ENCODE peak calls at places on chromosomes 13 and 19, in six cellular contexts. A, U, Z, D, Q and S are unnamed samples.

GRCh38 chr13:66657165-66657895 is 572.8 kb downstream of the PCDH9 start:
- DNase-seq in A (peak), Q (peak), Z (no peak), U (peak), D (no peak), S (peak)

GRCh38 chr13:73702419-73703071 is 431.7 kb downstream of the KLF12 start:
- DNase-seq in D (no peak), U (no peak), Q (no peak), A (no peak), Z (no peak), S (no peak)

GRCh38 chr19:6402834-6403608 is 10.1 kb upstream of the GTF2F1 start:
- DNase-seq in U (no peak), Q (no peak), Z (no peak), A (no peak), D (no peak), S (no peak)

GRCh38 chr19:3224346-3225325 is at the start of gene CELF5:
- DNase-seq in A (peak), D (no peak), U (peak), Q (no peak), Z (peak), S (no peak)

GRCh38 chr19:56637976-56638555 is 4.9 kb upstream of the SMIM17 start:
- DNase-seq in U (no peak), A (peak), Q (peak), Z (peak), D (peak), S (no peak)

GRCh38 chr13:19794552-19795143 is 11.9 kb upstream of the PSPC1 start:
- DNase-seq in Z (no peak), U (no peak), A (no peak), D (peak), Q (no peak), S (no peak)

GRCh38 chr19:20247016-20247683 is 80.1 kb downstream of the ZNF486 start:
- DNase-seq in D (no peak), U (peak), Z (peak), Q (no peak), A (peak), S (no peak)

GRCh38 chr19:15210323-15210774 is 9.6 kb upstream of the NOTCH3 start:
- DNase-seq in Q (peak), U (no peak), A (no peak), D (no peak), Z (no peak), S (no peak)

GRCh38 chr19:44003461-44004134 is 841 bp downstream of the ZNF230 start:
- DNase-seq in Z (no peak), U (no peak), Q (no peak), A (no peak), D (no peak), S (no peak)

GRCh38 chr19:5048727-5049553 is 80.0 kb downstream of the KDM4B start:
- DNase-seq in U (peak), Z (peak), D (no peak), A (no peak), Q (no peak), S (no peak)

GRCh38 chr19:11505504-11506100 is at the start of gene ZNF653:
- DNase-seq in Q (peak), A (peak), Z (peak), D (peak), U (peak), S (peak)

GRCh38 chr13:107864543-107865460 is 350.5 kb downstream of the LIG4 start:
- DNase-seq in Z (no peak), D (no peak), U (peak), A (no peak), Q (peak), S (no peak)

GRCh38 chr13:34507630-34508029 is 434.4 kb upstream of the NBEA start:
- DNase-seq in Q (no peak), D (no peak), U (no peak), Z (no peak), A (no peak), S (no peak)

GRCh38 chr13:91531646-91532045 is 133.2 kb downstream of the GPC5 start:
- DNase-seq in U (no peak), Q (no peak), Z (no peak), A (no peak), D (no peak), S (no peak)

GRCh38 chr13:92808007-92808406 is 418.6 kb upstream of the GPC6 start:
- DNase-seq in A (no peak), D (no peak), Q (no peak), U (no peak), Z (no peak), S (no peak)

GRCh38 chr19:8324186-8325050 is 3.1 kb downstream of the RPS28 start:
- DNase-seq in Z (no peak), Q (no peak), U (no peak), D (no peak), A (no peak), S (no peak)

GRCh38 chr13:32663660-32664059 is 77.4 kb downstream of the PDS5B start:
- DNase-seq in D (no peak), Z (no peak), U (no peak), Q (no peak), A (no peak), S (no peak)

GRCh38 chr13:93534181-93534700 is 307.6 kb downstream of the GPC6 start:
- DNase-seq in U (no peak), A (no peak), D (no peak), Q (no peak), Z (peak), S (no peak)

GRCh38 chr19:40398417-40399056 is 8.6 kb upstream of the HIPK4 start:
- DNase-seq in Z (peak), U (peak), D (no peak), Q (no peak), A (peak), S (no peak)

GRCh38 chr19:3006075-3006767 is 22.9 kb downstream of the TLE2 start:
- DNase-seq in U (no peak), Z (no peak), Q (no peak), A (no peak), D (peak), S (no peak)

GRCh38 chr19:27775395-27775794 is 1437.6 kb downstream of the UQCRFS1 start:
- DNase-seq in A (no peak), U (no peak), Q (no peak), D (no peak), Z (no peak), S (no peak)

GRCh38 chr13:36764957-36765356 is 54.1 kb upstream of the RFXAP start:
- DNase-seq in Z (no peak), D (no peak), A (no peak), U (no peak), Q (no peak), S (no peak)

GRCh38 chr13:100210966-100211710 is 122.2 kb downstream of the PCCA start:
- DNase-seq in Z (no peak), D (no peak), A (no peak), U (no peak), Q (no peak), S (no peak)

GRCh38 chr13:98252931-98253470 is 75.9 kb upstream of the RNF113B start:
- DNase-seq in D (no peak), A (no peak), Z (no peak), Q (peak), U (no peak), S (no peak)

GRCh38 chr13:20772401-20773131 is 1.2 kb downstream of the EEF1AKMT1 start:
- DNase-seq in Q (no peak), Z (no peak), D (no peak), U (no peak), A (no peak), S (no peak)

GRCh38 chr19:7734220-7735203 is 2.6 kb upstream of the CLEC4G start:
- DNase-seq in Q (peak), Z (no peak), A (no peak), U (no peak), D (no peak), S (no peak)

GRCh38 chr13:74040200-74040599 is 94.0 kb downstream of the KLF12 start:
- DNase-seq in Q (no peak), D (peak), A (peak), Z (no peak), U (peak), S (no peak)

GRCh38 chr13:33577037-33577436 is 240.9 kb upstream of the RFC3 start:
- DNase-seq in U (no peak), A (no peak), D (no peak), Q (no peak), Z (no peak), S (no peak)

GRCh38 chr13:112181336-112182051 is 114.5 kb downstream of the SOX1 start:
- DNase-seq in Z (no peak), U (no peak), Q (no peak), D (no peak), A (no peak), S (peak)

GRCh38 chr19:41449079-41449864 is 6.3 kb downstream of the ERICH4 start:
- DNase-seq in Q (peak), Z (peak), D (peak), U (peak), A (peak), S (peak)

GRCh38 chr13:80224468-80224867 is 116.5 kb downstream of the SPRY2 start:
- DNase-seq in U (no peak), D (no peak), A (no peak), Z (no peak), Q (no peak), S (no peak)

DNA sequence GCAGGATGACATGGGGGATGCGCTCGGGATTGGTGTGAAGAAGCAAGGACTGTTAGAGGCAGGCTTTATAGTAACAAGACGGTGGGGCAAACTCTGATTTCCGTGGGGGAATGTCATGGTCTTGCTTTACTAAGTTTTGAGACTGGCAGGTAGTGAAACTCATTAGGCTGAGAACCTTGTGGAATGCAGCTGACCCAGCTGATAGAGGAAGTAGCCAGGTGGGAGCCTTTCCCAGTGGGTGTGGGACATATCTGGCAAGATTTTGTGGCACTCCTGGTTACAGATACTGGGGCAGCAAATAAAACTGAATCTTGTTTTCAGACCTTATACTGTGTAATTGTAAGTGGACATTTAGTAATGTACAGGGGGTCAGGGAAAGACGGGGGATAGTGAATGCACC is 7.0 kb downstream of the KLK2 start:
- DNase-seq in U (no peak), Z (no peak), Q (no peak), D (no peak), A (no peak), S (no peak)
- H3K27ac ChIP-seq in U (no peak), Z (no peak), Q (no peak), D (no peak), A (no peak), S (no peak)

GRCh38 chr19:35661995-35662340 is 4.3 kb upstream of the UPK1A start:
- DNase-seq in A (no peak), U (no peak), D (no peak), Q (no peak), Z (no peak), S (no peak)

GRCh38 chr19:35663981-35664380 is 2.3 kb upstream of the UPK1A start:
- DNase-seq in Z (no peak), D (no peak), U (no peak), Q (no peak), A (no peak), S (no peak)

GRCh38 chr19:35665604-35666003 is 713 bp upstream of the UPK1A start:
- DNase-seq in U (no peak), Z (no peak), D (no peak), Q (no peak), A (no peak), S (no peak)

GRCh38 chr19:35666251-35666913 is at the start of gene UPK1A:
- DNase-seq in D (no peak), Q (no peak), U (no peak), Z (no peak), A (no peak), S (no peak)

GRCh38 chr19:35665157-35665556 is 1.2 kb upstream of the UPK1A start:
- DNase-seq in Q (no peak), D (no peak), Z (no peak), U (no peak), A (no peak), S (no peak)
- TF ChIP-seq EP300 in Q (no peak), D (no peak), Z (no peak), U (no peak), A (no peak), S (no peak)

DNA sequence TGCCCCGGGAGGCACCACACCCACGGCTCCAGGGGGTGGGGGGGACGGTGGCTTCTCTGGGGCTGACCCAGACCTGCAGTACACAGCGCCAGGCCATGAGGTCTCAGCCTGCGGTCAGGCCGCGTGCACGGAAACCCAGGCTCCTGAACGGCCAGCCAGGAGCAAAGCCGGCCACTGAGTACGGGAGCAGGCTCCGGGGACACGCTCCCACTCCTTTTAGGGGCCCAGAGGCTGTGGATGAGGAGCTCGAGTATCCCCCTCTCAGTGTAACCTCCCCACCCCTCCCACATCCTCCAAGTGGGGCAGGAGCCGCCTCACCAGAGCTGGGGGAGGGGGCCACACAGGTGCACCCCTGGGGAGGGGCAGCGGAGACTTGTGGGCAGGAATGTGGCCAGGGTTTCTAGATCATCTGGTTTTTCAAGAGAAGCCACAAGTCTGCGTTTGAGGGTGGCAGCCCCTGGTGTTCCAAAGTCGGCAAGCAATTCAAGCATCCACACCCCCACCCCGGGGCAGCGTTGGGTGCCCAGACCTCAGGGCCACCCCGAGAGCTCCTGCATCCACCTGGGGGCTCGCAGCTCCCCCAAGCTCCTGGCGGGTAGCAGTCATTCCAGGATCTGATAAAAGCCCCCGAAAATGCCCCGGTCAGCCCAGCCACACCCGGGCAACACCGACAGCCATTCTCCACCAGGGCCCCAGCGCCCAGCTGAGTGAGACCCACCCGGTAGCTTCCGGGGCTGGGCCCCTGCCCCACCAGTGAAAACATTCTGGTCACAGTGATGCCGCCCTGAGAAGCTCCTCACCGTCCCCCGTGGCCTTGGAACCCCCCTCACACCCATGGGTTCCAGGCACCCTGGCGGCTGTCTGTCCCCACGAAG is 6.1 kb downstream of the SBNO2 start:
- DNase-seq in Z (no peak), D (no peak), Q (no peak), U (no peak), A (no peak), S (peak)
- H3K4me3 ChIP-seq in Z (peak), D (no peak), Q (peak), U (no peak), A (peak), S (peak)

GRCh38 chr13:113415032-113415431 is 38.3 kb downstream of the ADPRHL1 start:
- DNase-seq in U (no peak), Q (no peak), A (no peak), Z (no peak), D (no peak), S (no peak)
- H3K27ac ChIP-seq in U (no peak), Q (peak), A (no peak), Z (no peak), D (no peak), S (no peak)

GRCh38 chr19:55209430-55210119 is at the start of gene PTPRH:
- DNase-seq in Q (no peak), D (no peak), U (no peak), Z (no peak), A (peak), S (no peak)

GRCh38 chr19:55212447-55212846 is 3.1 kb upstream of the PTPRH start:
- DNase-seq in A (no peak), Z (no peak), U (no peak), D (no peak), Q (no peak), S (no peak)

GRCh38 chr19:55210120-55210493 is 806 bp upstream of the PTPRH start:
- DNase-seq in A (peak), U (no peak), D (no peak), Q (no peak), Z (no peak), S (no peak)

GRCh38 chr19:55208880-55209429 is 346 bp downstream of the PTPRH start:
- DNase-seq in Z (no peak), D (no peak), Q (no peak), U (no peak), A (no peak), S (no peak)

DNA sequence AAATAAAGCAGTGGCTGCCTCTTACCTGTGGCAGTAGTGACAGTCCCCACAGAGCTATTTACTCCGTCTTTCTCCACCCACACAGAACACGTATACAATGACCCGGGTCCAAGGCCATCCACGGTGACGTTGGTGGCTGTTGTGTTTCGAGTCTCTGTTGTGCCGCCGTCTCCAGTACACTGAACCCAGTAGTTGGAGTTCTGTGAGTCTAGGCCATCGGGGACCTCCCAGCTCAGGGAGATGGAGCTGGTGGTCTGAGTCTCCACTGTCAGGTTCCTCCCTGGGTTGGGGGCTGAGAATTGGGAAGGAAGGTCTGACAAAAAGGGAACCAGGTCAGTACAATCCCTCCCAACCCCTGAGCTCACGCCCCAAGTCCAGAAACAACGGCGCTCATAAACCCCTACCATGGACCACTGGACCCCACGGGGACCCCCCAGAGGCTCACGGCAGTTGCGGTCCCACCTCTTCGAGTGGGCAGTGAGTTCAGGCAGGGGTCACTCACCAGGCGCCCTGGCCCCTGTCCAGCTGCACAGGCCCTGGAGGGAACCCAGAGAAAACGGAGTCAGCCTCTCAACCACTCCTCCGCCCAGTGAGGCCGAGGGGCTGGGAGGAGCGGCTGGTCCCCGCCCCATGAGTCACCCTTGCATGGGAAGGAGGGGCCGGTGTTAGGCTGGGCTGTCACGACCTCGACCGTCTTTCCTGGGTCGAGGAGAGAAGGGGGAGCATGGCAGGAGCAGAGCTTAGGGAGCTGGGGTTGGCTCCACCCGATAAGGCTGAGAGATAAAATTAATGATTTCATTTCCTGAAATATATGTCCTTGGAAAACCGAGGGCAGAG is 2.4 kb downstream of the PTPRH start:
- DNase-seq in Q (peak), D (no peak), Z (peak), A (peak), U (peak), S (peak)
- TF ChIP-seq EP300 in Q (peak), D (no peak), Z (no peak), A (no peak), U (no peak), S (no peak)

GRCh38 chr19:17841810-17842662 is 5.7 kb downstream of the JAK3 start:
- DNase-seq in U (peak), D (peak), A (peak), Q (peak), Z (peak), S (no peak)

GRCh38 chr19:17840019-17840418 is 7.8 kb downstream of the JAK3 start:
- DNase-seq in D (no peak), U (no peak), Q (no peak), Z (no peak), A (no peak), S (no peak)

GRCh38 chr19:17843428-17843827 is 4.4 kb downstream of the JAK3 start:
- DNase-seq in Z (no peak), Q (no peak), D (no peak), A (no peak), U (no peak), S (no peak)

GRCh38 chr19:17842663-17843313 is 5.0 kb downstream of the JAK3 start:
- DNase-seq in A (no peak), Q (no peak), D (no peak), Z (peak), U (no peak), S (no peak)

DNA sequence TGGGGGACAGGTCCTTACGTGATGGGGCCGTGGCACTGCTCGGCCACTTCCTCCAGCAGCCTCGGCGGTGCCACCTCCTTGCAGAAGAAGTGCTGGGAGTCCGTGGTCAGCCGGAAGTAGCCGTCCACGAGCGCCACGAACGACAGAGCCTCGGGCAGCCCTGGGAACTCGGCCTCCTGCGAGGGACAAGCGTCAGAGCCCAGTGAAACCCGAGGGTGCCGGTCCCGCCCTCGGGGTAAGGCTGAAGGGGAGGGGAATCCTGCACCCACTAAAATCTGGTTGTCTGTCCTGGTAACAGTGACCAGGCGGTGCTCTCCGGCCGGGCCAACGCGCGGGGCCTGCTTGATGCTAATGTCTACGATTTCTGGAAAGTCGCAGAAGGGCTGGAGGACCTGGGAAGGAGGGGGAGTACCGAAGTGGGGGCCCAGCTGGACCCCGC is 6.4 kb downstream of the JAK3 start:
- DNase-seq in U (no peak), A (peak), D (no peak), Q (no peak), Z (no peak), S (peak)
- H3K4me3 ChIP-seq in U (peak), A (peak), D (peak), Q (peak), Z (peak), S (peak)

GRCh38 chr19:39132344-39132969 is 6.9 kb downstream of the PAK4 start:
- DNase-seq in A (no peak), Q (no peak), U (no peak), Z (no peak), D (no peak), S (no peak)

GRCh38 chr19:39128511-39129079 is 3.0 kb downstream of the PAK4 start:
- DNase-seq in Q (no peak), A (no peak), Z (no peak), U (no peak), D (no peak), S (no peak)

GRCh38 chr19:39131255-39131755 is 5.7 kb downstream of the PAK4 start:
- DNase-seq in Z (peak), D (no peak), U (peak), A (no peak), Q (no peak), S (no peak)

GRCh38 chr19:39129116-39129515 is 3.5 kb downstream of the PAK4 start:
- DNase-seq in U (no peak), Z (no peak), A (no peak), D (no peak), Q (no peak), S (no peak)

GRCh38 chr19:39130337-39131254 is 5.0 kb downstream of the PAK4 start:
- DNase-seq in Q (no peak), A (no peak), D (no peak), U (peak), Z (no peak), S (no peak)
- H3K27ac ChIP-seq in Q (peak), A (peak), D (no peak), U (no peak), Z (peak), S (peak)